ENCODE peak calls at places on chromosomes 16 and 17, in ten cellular contexts. H, Z, O, Y, P, L, R, I, Q and T are unnamed samples.

GRCh38 chr16:56892705-56893104 is 27.7 kb downstream of the SLC12A3 start:
- DNase-seq in H (no peak), Z (no peak), O (no peak), Y (no peak), P (no peak), L (no peak), R (no peak), I (no peak), Q (no peak), T (no peak)

GRCh38 chr17:79801156-79802038 is 4.5 kb upstream of the CBX8 start:
- DNase-seq in H (no peak), Z (no peak), O (no peak), Y (no peak), P (no peak), L (no peak), R (no peak), I (peak; percentile 54), Q (no peak), T (no peak)

GRCh38 chr16:65283238-65283651 is 161.4 kb upstream of the CDH11 start:
- DNase-seq in H (no peak), Z (no peak), O (no peak), Y (no peak), P (no peak), L (no peak), R (no peak), I (no peak), Q (no peak), T (no peak)

GRCh38 chr16:1057252-1057932 is 15.2 kb upstream of the SSTR5 start:
- DNase-seq in H (no peak), Z (no peak), O (no peak), Y (peak; percentile 67), P (peak; percentile 57), L (no peak), R (peak; percentile 31), I (peak; percentile 35), Q (no peak), T (no peak)

GRCh38 chr16:3530371-3530914 is 29.6 kb downstream of the CLUAP1 start:
- DNase-seq in H (no peak), Z (no peak), O (no peak), Y (no peak), P (no peak), L (no peak), R (no peak), I (no peak), Q (no peak), T (no peak)

GRCh38 chr17:16953841-16954240 is 18.1 kb downstream of the TNFRSF13B start:
- DNase-seq in H (no peak), Z (no peak), O (no peak), Y (no peak), P (no peak), L (no peak), R (no peak), I (no peak), Q (no peak), T (no peak)

GRCh38 chr16:61937646-61938045 is 98.6 kb downstream of the CDH8 start:
- DNase-seq in H (no peak), Z (no peak), O (no peak), Y (no peak), P (no peak), L (no peak), R (no peak), I (no peak), Q (no peak), T (no peak)

GRCh38 chr16:67804853-67805542 is 1.4 kb downstream of the RANBP10 start:
- DNase-seq in H (no peak), Z (no peak), O (no peak), Y (no peak), P (no peak), L (no peak), R (peak; percentile 16), I (no peak), Q (no peak), T (no peak)

GRCh38 chr16:82748026-82748425 is 121.3 kb downstream of the CDH13 start:
- DNase-seq in H (no peak), Z (peak; percentile 85), O (no peak), Y (no peak), P (peak; percentile 39), L (peak; percentile 65), R (peak; percentile 58), I (no peak), Q (no peak), T (peak; percentile 20)
- TF ChIP-seq CTCF in H (no peak), Z (peak; percentile 30), O (peak; percentile 25), Y (no peak), P (peak; percentile 9), L (peak; percentile 43), R (peak; percentile 26), I (no peak), Q (peak; percentile 7), T (peak; percentile 35)

DNA sequence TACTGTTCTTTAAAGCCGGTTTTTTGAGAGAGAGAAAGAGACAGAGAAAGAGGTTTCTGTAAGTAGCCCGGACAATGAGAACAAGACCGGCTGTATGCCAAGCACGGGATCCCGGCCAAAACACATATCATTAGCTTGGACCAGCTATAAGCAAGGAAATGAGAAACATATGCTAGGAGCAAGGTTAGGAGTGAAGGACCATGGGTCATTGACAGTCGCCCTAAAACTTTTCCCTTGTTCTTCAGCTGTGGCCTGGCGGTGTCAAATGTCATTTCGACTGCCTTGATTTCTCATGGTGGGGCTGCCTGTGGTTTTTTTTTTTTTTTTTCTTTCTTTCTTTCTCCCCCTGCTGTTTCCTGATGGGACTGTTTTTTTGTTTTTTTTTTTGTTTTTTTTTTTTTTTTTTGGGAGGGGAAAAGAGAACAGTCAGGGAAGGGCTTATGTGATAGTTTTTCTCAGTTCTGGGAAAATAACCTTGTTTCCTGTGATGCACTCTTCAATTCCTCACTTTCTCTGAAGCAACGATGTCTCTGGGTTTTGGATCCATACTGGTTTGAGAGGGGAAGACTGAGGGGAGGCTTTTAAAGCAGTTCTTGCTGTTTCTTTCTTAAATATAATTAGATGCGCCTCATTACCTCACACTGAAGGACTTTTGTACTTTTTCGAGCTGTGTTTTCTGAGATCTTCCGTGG is 124.8 kb upstream of the ZFHX3 start:
- DNase-seq in H (peak; percentile 39), Z (peak; percentile 86), O (peak; percentile 65), Y (no peak), P (peak; percentile 88), L (peak; percentile 76), R (peak; percentile 98), I (peak; percentile 87), Q (no peak), T (peak; percentile 98)
- TF ChIP-seq CTCF in H (peak; percentile 67), Z (peak; percentile 29), O (peak; percentile 54), Y (no peak), P (peak; percentile 64), L (peak; percentile 49), R (peak; percentile 53), I (no peak), Q (peak; percentile 42), T (peak; percentile 41)

DNA sequence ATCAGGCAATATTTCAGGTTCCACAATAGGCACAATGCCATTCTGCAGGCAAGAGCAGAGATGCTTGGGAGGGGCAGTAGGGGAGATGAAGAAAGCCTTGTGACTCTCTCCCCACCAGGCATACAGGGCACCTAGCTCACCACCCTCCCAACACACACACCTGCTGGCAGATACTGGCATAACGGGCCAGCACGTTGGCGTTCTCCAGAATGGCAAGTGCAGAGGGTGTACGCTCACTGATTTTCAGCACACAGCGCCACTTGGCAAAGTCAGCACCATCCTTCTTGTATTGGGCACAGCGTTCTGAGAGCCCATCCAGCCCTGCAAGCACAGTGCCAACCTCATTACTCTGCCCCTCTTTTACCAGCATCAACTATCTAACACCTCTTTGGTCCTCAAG is 2.2 kb downstream of the ALDOC start:
- DNase-seq in H (no peak), Z (no peak), O (no peak), Y (no peak), P (no peak), L (no peak), R (no peak), I (no peak), Q (no peak), T (no peak)
- TF ChIP-seq CTCF in H (peak; percentile 35), Z (no peak), O (peak; percentile 4), Y (no peak), P (no peak), L (no peak), R (no peak), I (no peak), Q (no peak), T (no peak)

DNA sequence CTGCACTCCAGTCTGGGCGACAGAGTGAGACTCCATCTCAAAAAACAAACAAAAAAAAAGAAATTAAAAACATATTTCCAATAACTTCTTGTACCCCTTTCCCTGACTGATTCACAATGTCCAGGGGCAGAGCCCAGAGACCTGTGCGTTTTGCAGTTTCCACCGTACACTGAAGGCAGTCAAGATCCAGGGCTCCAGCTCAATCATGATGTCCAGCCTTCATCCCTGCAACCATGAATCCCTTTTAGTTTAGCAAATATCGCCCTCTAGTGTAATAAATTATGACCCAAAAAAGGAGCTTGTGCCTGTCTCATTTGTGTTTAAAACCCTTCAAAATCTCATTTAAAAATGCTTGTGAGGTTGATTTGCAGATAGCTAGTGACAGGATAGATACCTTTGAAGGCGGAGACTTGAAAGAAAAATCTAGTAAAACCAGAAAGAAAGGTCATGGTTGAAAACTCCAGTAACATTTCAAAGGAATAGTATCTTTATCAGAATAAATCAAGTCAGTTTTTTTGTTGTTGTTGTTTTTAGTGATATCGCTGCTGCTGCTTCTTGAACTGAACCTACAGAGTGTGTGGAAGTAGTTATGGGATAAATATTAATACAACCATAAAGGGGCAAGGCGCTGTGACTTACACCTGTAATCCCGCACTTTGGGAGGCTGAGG is 3.7 kb upstream of the ERN1 start:
- DNase-seq in H (no peak), Z (no peak), O (no peak), Y (peak; percentile 59), P (peak; percentile 81), L (peak; percentile 45), R (peak; percentile 82), I (no peak), Q (no peak), T (no peak)
- TF ChIP-seq CTCF in H (peak; percentile 68), Z (peak; percentile 74), O (peak; percentile 60), Y (peak; percentile 55), P (peak; percentile 75), L (peak; percentile 59), R (peak; percentile 37), I (peak; percentile 83), Q (peak; percentile 81), T (peak; percentile 54)

DNA sequence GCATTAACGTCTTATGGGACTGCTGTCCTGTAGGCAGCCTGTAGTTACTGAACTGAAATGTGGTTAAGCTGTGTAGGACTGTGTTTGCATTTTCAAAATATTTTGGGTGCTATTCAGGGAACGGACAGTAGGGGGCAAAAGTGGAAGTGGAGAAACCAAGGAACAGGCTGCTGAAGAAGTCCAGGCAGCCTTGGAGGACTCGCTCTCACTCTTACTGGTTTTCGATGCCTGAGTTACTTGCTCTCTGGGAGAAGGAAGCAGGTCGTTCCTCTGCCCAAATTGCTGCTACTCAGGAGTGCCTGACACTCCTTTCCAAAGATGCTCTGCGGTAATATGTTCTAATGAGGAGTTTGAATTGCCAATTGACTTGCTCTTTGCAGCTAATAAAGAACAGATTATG is 64.5 kb upstream of the RBFOX1 start:
- DNase-seq in H (no peak), Z (no peak), O (no peak), Y (peak; percentile 51), P (peak; percentile 56), L (peak; percentile 0), R (no peak), I (no peak), Q (no peak), T (no peak)
- TF ChIP-seq CTCF in H (peak; percentile 95), Z (peak; percentile 17), O (peak; percentile 33), Y (peak; percentile 78), P (peak; percentile 60), L (peak; percentile 40), R (peak; percentile 29), I (peak; percentile 31), Q (peak; percentile 35), T (no peak)

DNA sequence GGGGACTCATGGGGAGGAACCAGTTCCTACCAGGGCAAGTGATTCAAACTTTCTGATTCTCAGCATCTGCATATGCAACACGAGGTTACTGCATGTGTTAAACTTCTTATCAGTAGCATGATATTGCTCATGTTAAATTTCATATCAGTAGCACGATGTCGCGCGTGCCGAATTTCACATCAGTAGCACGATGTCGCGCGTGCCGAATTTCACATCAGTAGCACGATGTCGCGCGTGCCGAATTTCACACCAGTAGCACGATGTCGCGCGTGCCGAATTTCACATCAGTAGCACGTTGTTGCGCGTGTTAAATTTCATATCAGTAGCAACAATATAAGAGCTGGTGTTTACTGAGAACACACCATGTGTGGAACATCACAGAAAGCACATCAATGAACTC is 221.6 kb downstream of the GSG1L start:
- DNase-seq in H (no peak), Z (no peak), O (no peak), Y (no peak), P (no peak), L (no peak), R (no peak), I (no peak), Q (no peak), T (no peak)
- TF ChIP-seq CTCF in H (no peak), Z (no peak), O (no peak), Y (no peak), P (no peak), L (no peak), R (no peak), I (no peak), Q (no peak), T (no peak)